ENCODE peak calls at places on chromosome 17, in six cellular contexts. S is upper lobe of left lung, F is HepG2, N is A549, B is K562, G is GM12878. T is an unnamed sample.

GRCh38 chr17:68433911-68434503 is 23.3 kb downstream of the WIPI1 start:
- ATAC-seq in S (no peak), F (no peak), N (no peak), B (no peak), G (no peak), T (no peak)

GRCh38 chr17:4978720-4979119 is 8.8 kb downstream of the CAMTA2 start:
- ATAC-seq in S (no peak), F (no peak), N (no peak), B (no peak), G (no peak), T (no peak)

GRCh38 chr17:75814021-75814395 is 29.4 kb downstream of the UNK start:
- ATAC-seq in S (no peak), F (no peak), N (no peak), B (no peak), G (no peak), T (no peak)

GRCh38 chr17:68794636-68795503 is 160.3 kb downstream of the ABCA8 start:
- ATAC-seq in S (no peak), F (no peak), N (peak; percentile 28), B (no peak), G (peak; percentile 72), T (peak; percentile 39)

GRCh38 chr17:55388842-55389241 is 32.8 kb downstream of the MMD start:
- ATAC-seq in S (no peak), F (peak; percentile 14), N (no peak), B (peak; percentile 23), G (no peak), T (no peak)

GRCh38 chr17:56779306-56779705 is 54.4 kb downstream of the C17orf67 start:
- ATAC-seq in S (no peak), F (no peak), N (no peak), B (no peak), G (no peak), T (no peak)

GRCh38 chr17:44932526-44933097 is 15.0 kb downstream of the KIF18B start:
- ATAC-seq in S (no peak), F (no peak), N (no peak), B (no peak), G (no peak), T (no peak)

GRCh38 chr17:43998552-43998951 is 5.9 kb upstream of the NAGS start:
- ATAC-seq in S (no peak), F (no peak), N (no peak), B (no peak), G (no peak), T (no peak)

GRCh38 chr17:60902399-60902798 is 224.7 kb downstream of the BCAS3 start:
- ATAC-seq in S (no peak), F (no peak), N (no peak), B (no peak), G (no peak), T (no peak)

GRCh38 chr17:40556198-40556661 is 9.0 kb downstream of the CCR7 start:
- ATAC-seq in S (no peak), F (no peak), N (no peak), B (no peak), G (no peak), T (no peak)

GRCh38 chr17:77228224-77229215 is 87.8 kb downstream of the SEC14L1 start:
- ATAC-seq in S (no peak), F (peak; percentile 17), N (no peak), B (no peak), G (no peak), T (no peak)

GRCh38 chr17:39716073-39716818 is 14.1 kb downstream of the MIEN1 start:
- ATAC-seq in S (no peak), F (peak; percentile 13), N (no peak), B (no peak), G (no peak), T (no peak)

GRCh38 chr17:68197997-68198930 is 49.6 kb upstream of the AMZ2 start:
- ATAC-seq in S (no peak), F (no peak), N (peak; percentile 8), B (no peak), G (peak; percentile 18), T (no peak)

DNA sequence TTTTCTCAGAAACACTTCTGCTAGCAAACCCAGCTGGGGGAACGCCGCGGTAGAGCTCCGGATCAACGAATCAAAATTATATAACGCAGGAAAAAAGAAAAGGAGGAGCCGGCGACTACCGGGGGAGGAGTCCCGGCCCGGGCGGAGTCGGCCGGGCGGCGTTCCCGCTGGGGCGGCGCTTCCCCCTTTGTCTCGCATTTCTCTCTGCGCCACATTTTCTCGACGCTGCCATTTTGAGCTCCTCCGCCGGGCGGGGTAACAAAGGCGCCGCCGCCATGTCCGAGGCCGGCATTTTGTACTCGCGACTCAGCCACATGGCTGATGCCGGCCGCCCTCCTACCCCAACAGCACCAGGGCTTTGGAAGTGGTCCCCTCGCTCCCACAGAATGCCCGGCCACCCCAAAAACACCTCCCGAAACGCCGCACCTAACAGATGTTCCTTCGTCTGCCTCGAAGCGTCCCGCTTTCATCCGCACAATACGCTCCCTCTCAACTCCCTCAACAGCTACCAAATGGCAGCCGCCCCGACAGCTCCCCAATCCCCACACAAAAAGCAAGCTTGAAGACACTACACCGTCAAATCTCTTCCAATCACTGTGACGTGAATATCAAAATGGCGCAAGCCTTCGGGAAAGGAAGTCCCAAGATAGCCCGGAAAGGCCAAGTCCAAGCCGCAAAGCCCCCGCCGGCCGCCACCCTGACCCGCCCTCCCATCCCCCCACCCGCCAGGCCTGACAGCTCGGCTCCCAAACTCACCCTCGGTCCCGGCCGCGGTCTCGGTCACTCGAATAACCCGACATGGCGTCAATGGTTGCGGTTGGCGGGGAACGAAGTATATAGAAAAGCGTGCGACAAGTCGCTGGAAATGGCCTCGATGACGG is 529 bp downstream of the DDX5 start:
- ATAC-seq in S (peak; percentile 90), F (peak; percentile 59), N (peak; percentile 65), B (peak; percentile 73), G (peak; percentile 66), T (peak; percentile 68)
- TF ChIP-seq EP300 in S (no peak), F (no peak), N (no peak), B (no peak), G (no peak), T (no peak)

DNA sequence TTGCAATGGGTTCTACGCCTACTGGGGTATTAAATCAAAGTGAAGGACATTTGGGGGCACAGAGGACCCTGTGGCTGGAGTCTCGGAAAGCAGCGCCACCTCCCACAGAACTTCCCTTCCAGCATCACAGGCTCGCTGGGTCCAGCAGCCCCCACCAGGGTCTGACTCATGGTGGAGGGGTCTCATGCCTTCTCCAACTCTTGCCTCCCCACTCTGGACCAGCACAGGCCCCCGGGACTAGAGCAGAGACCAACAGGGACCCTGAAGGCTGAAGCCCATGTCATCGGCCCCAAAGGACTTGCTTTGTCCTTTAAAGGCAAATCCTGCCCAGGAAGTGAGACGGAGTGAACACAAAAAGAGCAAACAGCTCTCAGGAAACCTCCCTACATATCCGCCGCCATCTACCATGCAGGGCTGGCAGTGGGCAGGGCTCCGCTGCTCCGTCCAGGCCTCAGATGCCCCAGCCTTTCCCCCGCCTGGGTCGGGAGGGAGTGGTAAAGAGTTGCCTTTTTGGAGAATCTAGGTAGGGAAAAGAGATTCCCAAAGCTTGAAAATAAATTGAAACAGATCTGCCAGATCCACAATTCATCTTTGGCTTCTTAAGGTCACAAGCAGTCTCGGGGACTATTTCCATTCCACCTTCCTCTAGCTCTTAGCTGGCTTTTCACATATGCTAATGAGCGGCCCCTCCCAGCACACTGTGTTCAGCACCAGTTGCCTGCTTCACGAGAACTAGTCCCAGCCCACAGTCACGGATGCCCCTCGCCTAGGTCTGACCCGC is 2.1 kb upstream of the GPRC5C start:
- ATAC-seq in S (no peak), F (peak; percentile 14), N (peak; percentile 37), B (peak; percentile 44), G (peak; percentile 56), T (peak; percentile 21)
- H3K4me3 ChIP-seq in S (no peak overlapping the region), F (peak overlapping the region; percentile 89), N (peak overlapping the region; percentile 78), B (peak overlapping the region; percentile 17), G (no peak overlapping the region), T (peak overlapping the region; percentile 67)

GRCh38 chr17:3004150-3004801 is 59.1 kb downstream of the OR1D5 start:
- ATAC-seq in S (peak; percentile 94), F (peak; percentile 63), N (peak; percentile 91), B (no peak), G (peak; percentile 65), T (peak; percentile 96)
- TF ChIP-seq EP300 in S (no peak), F (no peak), N (peak; percentile 77), B (no peak), G (no peak), T (peak; percentile 20)

GRCh38 chr17:81391268-81391963 is 3.8 kb upstream of the BAHCC1 start:
- ATAC-seq in S (no peak), F (no peak), N (no peak), B (no peak), G (no peak), T (no peak)

GRCh38 chr17:81392909-81393654 is 2.2 kb upstream of the BAHCC1 start:
- ATAC-seq in S (no peak), F (no peak), N (no peak), B (peak; percentile 3), G (no peak), T (no peak)

GRCh38 chr17:81393684-81394376 is 1.4 kb upstream of the BAHCC1 start:
- ATAC-seq in S (peak; percentile 84), F (peak; percentile 39), N (peak; percentile 53), B (peak; percentile 65), G (peak; percentile 85), T (peak; percentile 76)

GRCh38 chr17:81390436-81391214 is 4.6 kb upstream of the BAHCC1 start:
- ATAC-seq in S (no peak), F (no peak), N (no peak), B (no peak), G (no peak), T (no peak)

GRCh38 chr17:81391964-81392908 is 3.0 kb upstream of the BAHCC1 start:
- ATAC-seq in S (no peak), F (no peak), N (no peak), B (no peak), G (no peak), T (peak; percentile 20)
- H3K4me3 ChIP-seq in S (peak overlapping the region; percentile 36), F (peak overlapping the region; percentile 80), N (peak overlapping the region; percentile 69), B (peak overlapping the region; percentile 82), G (no peak overlapping the region), T (peak overlapping the region; percentile 87)

GRCh38 chr17:81636505-81637288 is at the start of the genes NPLOC4 and TSPAN10:
- ATAC-seq in S (peak; percentile 87), F (peak; percentile 83), N (peak; percentile 82), B (peak; percentile 91), G (peak; percentile 90), T (peak; percentile 95)
- TF ChIP-seq EP300 in S (no peak), F (peak; percentile 73), N (no peak), B (no peak), G (no peak), T (no peak)

GRCh38 chr17:2957631-2958286 is 105.6 kb downstream of the OR1D5 start:
- ATAC-seq in S (no peak), F (no peak), N (no peak), B (no peak), G (no peak), T (no peak)

GRCh38 chr17:2955931-2956582 is 107.3 kb downstream of the OR1D5 start:
- ATAC-seq in S (no peak), F (no peak), N (no peak), B (no peak), G (no peak), T (no peak)

GRCh38 chr17:2952174-2952845 is 111.1 kb downstream of the OR1D5 start:
- ATAC-seq in S (no peak), F (no peak), N (no peak), B (no peak), G (no peak), T (no peak)

GRCh38 chr17:2958706-2959222 is 104.6 kb downstream of the OR1D5 start:
- ATAC-seq in S (no peak), F (no peak), N (no peak), B (no peak), G (no peak), T (no peak)

GRCh38 chr17:2954898-2955445 is 108.4 kb downstream of the OR1D5 start:
- ATAC-seq in S (no peak), F (peak; percentile 76), N (peak; percentile 86), B (no peak), G (peak; percentile 50), T (no peak)
- H3K4me3 ChIP-seq in S (no peak overlapping the region), F (no peak overlapping the region), N (no peak overlapping the region), B (no peak overlapping the region), G (no peak overlapping the region), T (no peak overlapping the region)

T was measured in gastroesophageal sphincter.